ENCODE peak calls at places on chromosomes 16 and 17, in six cellular contexts. One of them, this sample, is unnamed.

GRCh38 chr17:1029196-1029911 is 32.4 kb downstream of the TIMM22 start:
- DNase-seq in kidney epithelial cell: peak
- DNase-seq in activated B cell treated with CpG ODN at 0.5 μM for 24 hours: no peak
- DNase-seq in HFFc6: peak
- DNase-seq in upper lobe of right lung: no peak
- DNase-seq in epithelial cell of proximal tubule: peak
- DNase-seq in this sample: no peak

GRCh38 chr17:42485680-42486079 is 27.0 kb downstream of the ATP6V0A1 start:
- DNase-seq in epithelial cell of proximal tubule: no peak
- DNase-seq in HFFc6: peak
- DNase-seq in kidney epithelial cell: no peak
- DNase-seq in upper lobe of right lung: no peak
- DNase-seq in activated B cell treated with CpG ODN at 0.5 μM for 24 hours: no peak
- DNase-seq in this sample: no peak

GRCh38 chr17:82062076-82062983 is 3.3 kb downstream of the DUS1L start:
- DNase-seq in epithelial cell of proximal tubule: no peak
- DNase-seq in activated B cell treated with CpG ODN at 0.5 μM for 24 hours: no peak
- DNase-seq in upper lobe of right lung: no peak
- DNase-seq in kidney epithelial cell: no peak
- DNase-seq in HFFc6: no peak
- DNase-seq in this sample: no peak

GRCh38 chr16:67803894-67804293 is 2.5 kb downstream of the RANBP10 start:
- DNase-seq in HFFc6: no peak
- DNase-seq in activated B cell treated with CpG ODN at 0.5 μM for 24 hours: peak
- DNase-seq in kidney epithelial cell: no peak
- DNase-seq in epithelial cell of proximal tubule: no peak
- DNase-seq in upper lobe of right lung: no peak
- DNase-seq in this sample: no peak

GRCh38 chr16:67571981-67572431 is 9.7 kb downstream of the CTCF start:
- DNase-seq in HFFc6: peak
- DNase-seq in activated B cell treated with CpG ODN at 0.5 μM for 24 hours: no peak
- DNase-seq in kidney epithelial cell: no peak
- DNase-seq in upper lobe of right lung: no peak
- DNase-seq in epithelial cell of proximal tubule: no peak
- DNase-seq in this sample: no peak

GRCh38 chr16:85955566-85955965 is 56.6 kb downstream of the IRF8 start:
- DNase-seq in HFFc6: no peak
- DNase-seq in kidney epithelial cell: no peak
- DNase-seq in upper lobe of right lung: no peak
- DNase-seq in activated B cell treated with CpG ODN at 0.5 μM for 24 hours: peak
- DNase-seq in epithelial cell of proximal tubule: no peak
- DNase-seq in this sample: no peak

GRCh38 chr17:62737513-62737912 is 70.6 kb downstream of the MARCHF10 start:
- DNase-seq in epithelial cell of proximal tubule: no peak
- DNase-seq in activated B cell treated with CpG ODN at 0.5 μM for 24 hours: no peak
- DNase-seq in HFFc6: no peak
- DNase-seq in kidney epithelial cell: no peak
- DNase-seq in upper lobe of right lung: no peak
- DNase-seq in this sample: no peak

GRCh38 chr17:15307686-15308085 is 33.7 kb downstream of the TEKT3 start:
- DNase-seq in HFFc6: no peak
- DNase-seq in activated B cell treated with CpG ODN at 0.5 μM for 24 hours: no peak
- DNase-seq in upper lobe of right lung: no peak
- DNase-seq in epithelial cell of proximal tubule: no peak
- DNase-seq in kidney epithelial cell: no peak
- DNase-seq in this sample: no peak

GRCh38 chr16:75648265-75649076 is 898 bp downstream of the TERF2IP start:
- DNase-seq in kidney epithelial cell: peak
- DNase-seq in activated B cell treated with CpG ODN at 0.5 μM for 24 hours: peak
- DNase-seq in upper lobe of right lung: peak
- DNase-seq in HFFc6: peak
- DNase-seq in epithelial cell of proximal tubule: no peak
- DNase-seq in this sample: peak

GRCh38 chr17:76497979-76498885 is 3.0 kb downstream of the RHBDF2 start:
- DNase-seq in upper lobe of right lung: peak
- DNase-seq in epithelial cell of proximal tubule: peak
- DNase-seq in activated B cell treated with CpG ODN at 0.5 μM for 24 hours: no peak
- DNase-seq in HFFc6: peak
- DNase-seq in kidney epithelial cell: peak
- DNase-seq in this sample: no peak

GRCh38 chr16:50719401-50720337 is 22.2 kb upstream of the CYLD start:
- DNase-seq in epithelial cell of proximal tubule: no peak
- DNase-seq in HFFc6: no peak
- DNase-seq in upper lobe of right lung: no peak
- DNase-seq in activated B cell treated with CpG ODN at 0.5 μM for 24 hours: no peak
- DNase-seq in kidney epithelial cell: no peak
- DNase-seq in this sample: no peak
- TF ChIP-seq CTCF in epithelial cell of proximal tubule: no peak
- TF ChIP-seq CTCF in HFFc6: no peak
- TF ChIP-seq CTCF in upper lobe of right lung: no peak
- TF ChIP-seq CTCF in activated B cell treated with CpG ODN at 0.5 μM for 24 hours: no peak
- TF ChIP-seq CTCF in kidney epithelial cell: no peak
- TF ChIP-seq CTCF in this sample: no peak

GRCh38 chr17:70629902-70630301 is 460.6 kb downstream of the KCNJ2 start:
- DNase-seq in upper lobe of right lung: no peak
- DNase-seq in activated B cell treated with CpG ODN at 0.5 μM for 24 hours: no peak
- DNase-seq in epithelial cell of proximal tubule: no peak
- DNase-seq in kidney epithelial cell: no peak
- DNase-seq in HFFc6: no peak
- DNase-seq in this sample: no peak
- TF ChIP-seq CTCF in upper lobe of right lung: peak
- TF ChIP-seq CTCF in activated B cell treated with CpG ODN at 0.5 μM for 24 hours: no peak
- TF ChIP-seq CTCF in epithelial cell of proximal tubule: no peak
- TF ChIP-seq CTCF in kidney epithelial cell: no peak
- TF ChIP-seq CTCF in HFFc6: peak
- TF ChIP-seq CTCF in this sample: peak

GRCh38 chr16:46583036-46583435 is 38.1 kb downstream of the SHCBP1 start:
- DNase-seq in HFFc6: no peak
- DNase-seq in upper lobe of right lung: no peak
- DNase-seq in epithelial cell of proximal tubule: no peak
- DNase-seq in activated B cell treated with CpG ODN at 0.5 μM for 24 hours: no peak
- DNase-seq in kidney epithelial cell: no peak
- DNase-seq in this sample: no peak
- TF ChIP-seq CTCF in HFFc6: no peak
- TF ChIP-seq CTCF in upper lobe of right lung: no peak
- TF ChIP-seq CTCF in epithelial cell of proximal tubule: no peak
- TF ChIP-seq CTCF in activated B cell treated with CpG ODN at 0.5 μM for 24 hours: no peak
- TF ChIP-seq CTCF in kidney epithelial cell: no peak
- TF ChIP-seq CTCF in this sample: no peak

GRCh38 chr17:7932949-7933348 is 943 bp downstream of the CNTROB start:
- DNase-seq in kidney epithelial cell: no peak
- DNase-seq in upper lobe of right lung: peak
- DNase-seq in activated B cell treated with CpG ODN at 0.5 μM for 24 hours: peak
- DNase-seq in HFFc6: peak
- DNase-seq in epithelial cell of proximal tubule: no peak
- DNase-seq in this sample: no peak

GRCh38 chr17:7930841-7931631 is 710 bp downstream of the TRAPPC1 start:
- DNase-seq in HFFc6: no peak
- DNase-seq in epithelial cell of proximal tubule: no peak
- DNase-seq in activated B cell treated with CpG ODN at 0.5 μM for 24 hours: no peak
- DNase-seq in kidney epithelial cell: no peak
- DNase-seq in upper lobe of right lung: no peak
- DNase-seq in this sample: no peak

GRCh38 chr17:7929158-7930029 is at the start of gene KCNAB3:
- DNase-seq in activated B cell treated with CpG ODN at 0.5 μM for 24 hours: peak
- DNase-seq in epithelial cell of proximal tubule: no peak
- DNase-seq in kidney epithelial cell: no peak
- DNase-seq in upper lobe of right lung: no peak
- DNase-seq in HFFc6: peak
- DNase-seq in this sample: no peak

GRCh38 chr17:7932483-7932891 is 481 bp downstream of the CNTROB start:
- DNase-seq in upper lobe of right lung: no peak
- DNase-seq in HFFc6: no peak
- DNase-seq in kidney epithelial cell: no peak
- DNase-seq in activated B cell treated with CpG ODN at 0.5 μM for 24 hours: peak
- DNase-seq in epithelial cell of proximal tubule: no peak
- DNase-seq in this sample: no peak

GRCh38 chr17:7931709-7932482 is at the start of the genes CNTROB and TRAPPC1:
- DNase-seq in epithelial cell of proximal tubule: peak
- DNase-seq in HFFc6: peak
- DNase-seq in upper lobe of right lung: peak
- DNase-seq in kidney epithelial cell: peak
- DNase-seq in activated B cell treated with CpG ODN at 0.5 μM for 24 hours: peak
- DNase-seq in this sample: peak
- TF ChIP-seq CTCF in epithelial cell of proximal tubule: no peak
- TF ChIP-seq CTCF in HFFc6: no peak
- TF ChIP-seq CTCF in upper lobe of right lung: no peak
- TF ChIP-seq CTCF in kidney epithelial cell: no peak
- TF ChIP-seq CTCF in activated B cell treated with CpG ODN at 0.5 μM for 24 hours: no peak
- TF ChIP-seq CTCF in this sample: no peak

DNA sequence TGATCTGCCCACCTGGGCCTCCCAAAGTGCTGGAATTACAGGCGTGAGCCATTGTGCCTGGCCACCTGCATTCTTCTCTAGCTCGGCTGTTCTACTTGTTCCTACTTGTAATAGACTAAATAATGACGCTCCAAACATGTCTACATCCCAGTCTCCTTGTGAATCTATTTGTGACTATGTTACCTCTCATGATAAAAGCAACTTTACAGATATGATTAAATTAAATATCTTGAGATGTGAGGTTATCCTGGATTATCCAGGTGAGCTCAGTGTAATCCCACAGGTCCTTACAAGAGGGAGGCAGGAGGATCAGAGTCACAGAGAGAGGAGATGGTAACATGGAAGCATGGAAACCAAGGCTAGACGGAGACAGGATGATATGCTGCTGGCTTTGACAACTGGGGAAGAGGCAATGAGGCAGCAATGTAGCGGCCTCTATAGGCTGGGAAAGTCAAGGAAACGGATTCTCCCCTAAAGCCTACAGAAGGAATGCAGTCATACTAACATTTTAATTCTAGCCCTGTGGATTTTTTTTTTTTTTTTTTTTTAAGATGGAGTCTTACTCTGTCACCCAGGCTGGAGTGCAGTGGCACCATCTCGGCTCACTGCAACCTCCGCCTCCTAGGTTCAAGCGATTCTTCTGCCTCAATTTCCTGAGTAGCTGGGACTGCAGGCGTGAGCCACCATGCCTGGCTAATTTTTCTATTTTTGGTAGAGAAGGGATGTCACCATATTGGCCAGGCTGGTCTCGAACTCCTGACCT is 5.0 kb upstream of the LASP1 start:
- DNase-seq in activated B cell treated with CpG ODN at 0.5 μM for 24 hours: no peak
- DNase-seq in HFFc6: no peak
- DNase-seq in upper lobe of right lung: no peak
- DNase-seq in epithelial cell of proximal tubule: no peak
- DNase-seq in kidney epithelial cell: no peak
- DNase-seq in this sample: no peak
- TF ChIP-seq CTCF in activated B cell treated with CpG ODN at 0.5 μM for 24 hours: no peak
- TF ChIP-seq CTCF in HFFc6: peak
- TF ChIP-seq CTCF in upper lobe of right lung: no peak
- TF ChIP-seq CTCF in epithelial cell of proximal tubule: peak
- TF ChIP-seq CTCF in kidney epithelial cell: peak
- TF ChIP-seq CTCF in this sample: peak

DNA sequence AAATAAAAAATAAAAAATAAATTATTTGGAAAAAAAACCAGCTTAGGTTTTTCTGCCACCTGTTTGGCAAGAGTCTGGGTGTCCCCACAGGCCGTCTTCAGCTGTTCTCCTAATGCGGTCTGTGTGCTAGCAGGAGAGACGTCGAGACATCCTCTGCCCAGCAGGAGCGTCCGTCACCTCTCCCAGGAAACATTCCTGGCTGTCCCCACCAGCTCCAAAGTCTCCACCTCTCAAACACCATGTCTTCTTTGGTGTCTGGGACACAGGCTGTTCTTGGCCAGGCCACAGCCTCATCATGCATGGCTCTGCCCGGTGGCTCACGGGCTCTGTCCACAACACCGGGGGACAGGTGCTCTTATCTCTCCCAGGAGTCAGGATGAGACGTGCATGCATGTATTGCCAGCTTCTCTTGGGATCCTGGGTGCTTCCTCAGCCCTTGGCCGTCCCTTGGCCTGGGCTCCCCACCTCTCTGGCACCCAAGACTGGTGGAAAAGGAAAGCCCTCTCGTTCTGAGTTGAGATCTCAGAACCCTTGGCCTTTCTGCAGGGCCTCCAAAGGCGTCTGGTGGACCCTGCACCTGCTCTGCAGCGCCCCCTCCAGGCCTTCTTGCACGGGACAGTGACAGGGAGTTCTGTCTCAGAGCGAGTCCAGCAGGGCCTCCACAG is 84.9 kb upstream of the CBX4 start:
- DNase-seq in activated B cell treated with CpG ODN at 0.5 μM for 24 hours: no peak
- DNase-seq in HFFc6: no peak
- DNase-seq in kidney epithelial cell: no peak
- DNase-seq in epithelial cell of proximal tubule: no peak
- DNase-seq in upper lobe of right lung: no peak
- DNase-seq in this sample: peak
- TF ChIP-seq CTCF in activated B cell treated with CpG ODN at 0.5 μM for 24 hours: no peak
- TF ChIP-seq CTCF in HFFc6: peak
- TF ChIP-seq CTCF in kidney epithelial cell: peak
- TF ChIP-seq CTCF in epithelial cell of proximal tubule: peak
- TF ChIP-seq CTCF in upper lobe of right lung: peak
- TF ChIP-seq CTCF in this sample: peak

GRCh38 chr16:88415381-88416323 is 32.9 kb downstream of the ZNF469 start:
- DNase-seq in activated B cell treated with CpG ODN at 0.5 μM for 24 hours: no peak
- DNase-seq in HFFc6: no peak
- DNase-seq in kidney epithelial cell: no peak
- DNase-seq in epithelial cell of proximal tubule: no peak
- DNase-seq in upper lobe of right lung: no peak
- DNase-seq in this sample: no peak
- TF ChIP-seq CTCF in activated B cell treated with CpG ODN at 0.5 μM for 24 hours: no peak
- TF ChIP-seq CTCF in HFFc6: no peak
- TF ChIP-seq CTCF in kidney epithelial cell: peak
- TF ChIP-seq CTCF in epithelial cell of proximal tubule: peak
- TF ChIP-seq CTCF in upper lobe of right lung: no peak
- TF ChIP-seq CTCF in this sample: no peak

GRCh38 chr16:648786-649589 is at the start of gene WDR90:
- DNase-seq in HFFc6: peak
- DNase-seq in kidney epithelial cell: peak
- DNase-seq in activated B cell treated with CpG ODN at 0.5 μM for 24 hours: peak
- DNase-seq in epithelial cell of proximal tubule: no peak
- DNase-seq in upper lobe of right lung: peak
- DNase-seq in this sample: peak
- TF ChIP-seq CTCF in HFFc6: no peak
- TF ChIP-seq CTCF in kidney epithelial cell: no peak
- TF ChIP-seq CTCF in activated B cell treated with CpG ODN at 0.5 μM for 24 hours: no peak
- TF ChIP-seq CTCF in epithelial cell of proximal tubule: no peak
- TF ChIP-seq CTCF in upper lobe of right lung: no peak
- TF ChIP-seq CTCF in this sample: no peak

This sample was measured in progenitor cell of endocrine pancreas.